ENCODE peak calls at places on chromosomes 16 and 17, in four cellular contexts. K is esophagus squamous epithelium, Q is pancreas, H is RWPE2. S is an unnamed sample.

GRCh38 chr17:79788989-79789942 is 7.6 kb downstream of the CBX8 start:
- DNase-seq in H (no peak), Q (no peak), K (no peak), S (no peak)

GRCh38 chr17:66829386-66829864 is 5.5 kb upstream of the CACNG5 start:
- DNase-seq in K (no peak), Q (peak; percentile 55), H (no peak), S (no peak)

GRCh38 chr16:30844671-30845449 is 49.0 kb downstream of the BCL7C start:
- DNase-seq in Q (peak; percentile 76), K (peak; percentile 27), H (peak; percentile 76), S (peak; percentile 31)

GRCh38 chr17:37062036-37062435 is 113.3 kb downstream of the AATF start:
- DNase-seq in H (no peak), K (no peak), Q (no peak), S (no peak)

GRCh38 chr17:35898283-35899070 is 18.3 kb upstream of the CCL5 start:
- DNase-seq in Q (peak; percentile 57), K (no peak), H (no peak), S (no peak)

GRCh38 chr17:59505610-59506276 is 59.7 kb upstream of the DHX40 start:
- DNase-seq in H (no peak), Q (no peak), K (no peak), S (no peak)

GRCh38 chr17:1786708-1787107 is 24.8 kb downstream of the SERPINF1 start:
- DNase-seq in H (no peak), K (no peak), Q (no peak), S (no peak)

GRCh38 chr16:74709477-74709877 is 8.8 kb upstream of the MLKL start:
- DNase-seq in H (no peak), K (no peak), Q (peak; percentile 69), S (peak; percentile 69)

GRCh38 chr17:63433746-63434591 is 12.1 kb downstream of the CYB561 start:
- DNase-seq in Q (peak; percentile 70), H (no peak), K (no peak), S (no peak)

GRCh38 chr17:21375757-21376584 is at the start of gene KCNJ12:
- DNase-seq in H (no peak), Q (no peak), K (no peak), S (no peak)

GRCh38 chr16:50023626-50024025 is 1.4 kb upstream of the CNEP1R1 start:
- DNase-seq in Q (no peak), K (no peak), H (no peak), S (no peak)

GRCh38 chr16:80100186-80100585 is 440.6 kb upstream of the DYNLRB2 start:
- DNase-seq in Q (no peak), H (no peak), K (no peak), S (no peak)

GRCh38 chr17:57696050-57696449 is 49.0 kb downstream of the CCDC182 start:
- DNase-seq in Q (no peak), K (no peak), H (no peak), S (no peak)

GRCh38 chr16:87274808-87275207 is 42.4 kb downstream of the C16orf95 start:
- DNase-seq in K (no peak), Q (no peak), H (no peak), S (no peak)

GRCh38 chr16:12458591-12459400 is 344.9 kb downstream of the CPPED1 start:
- DNase-seq in H (no peak), K (no peak), Q (no peak), S (no peak)

GRCh38 chr16:53542283-53542682 is 39.3 kb upstream of the AKTIP start:
- DNase-seq in K (no peak), H (no peak), Q (no peak), S (no peak)

GRCh38 chr16:49924078-49924477 is 68.2 kb upstream of the ZNF423 start:
- DNase-seq in H (no peak), K (no peak), Q (no peak), S (no peak)

GRCh38 chr17:65918921-65919546 is 272.9 kb downstream of the CEP112 start:
- DNase-seq in K (no peak), Q (no peak), H (no peak), S (no peak)

GRCh38 chr16:85252461-85252860 is 140.2 kb upstream of the CIBAR2 start:
- DNase-seq in Q (no peak), K (no peak), H (no peak), S (no peak)

GRCh38 chr17:54945671-54946070 is 22.8 kb downstream of the COX11 start:
- DNase-seq in Q (no peak), K (no peak), H (no peak), S (no peak)

GRCh38 chr16:35565626-35566025 is 2106.2 kb downstream of the TP53TG3F start:
- DNase-seq in H (no peak), K (no peak), Q (no peak), S (no peak)

GRCh38 chr16:57632568-57632967 is 4.1 kb downstream of the ADGRG1 start:
- DNase-seq in K (no peak), H (no peak), Q (no peak), S (no peak)

GRCh38 chr16:12896562-12896961 is 4.8 kb upstream of the SHISA9 start:
- DNase-seq in Q (no peak), H (no peak), K (no peak), S (no peak)

GRCh38 chr17:1792495-1793446 is 30.9 kb downstream of the SERPINF1 start:
- DNase-seq in K (no peak), H (no peak), Q (no peak), S (no peak)

GRCh38 chr16:64238576-64238975 is 883.3 kb downstream of the CDH11 start:
- DNase-seq in H (no peak), K (no peak), Q (no peak), S (no peak)

GRCh38 chr16:63998-64913 is 8.2 kb downstream of the RHBDF1 start:
- DNase-seq in K (no peak), H (no peak), Q (no peak), S (no peak)

GRCh38 chr16:53041196-53041977 is 11.3 kb downstream of the CHD9NB start:
- DNase-seq in Q (no peak), K (no peak), H (peak; percentile 82), S (no peak)

GRCh38 chr17:10292057-10292931 is 80.5 kb downstream of the MYH13 start:
- DNase-seq in Q (peak; percentile 3), H (peak; percentile 79), K (no peak), S (no peak)

GRCh38 chr16:19858006-19858653 is 26.5 kb downstream of the GPRC5B start:
- DNase-seq in H (no peak), Q (no peak), K (no peak), S (no peak)

GRCh38 chr17:60141111-60142018 is 8.4 kb upstream of the CA4 start:
- DNase-seq in Q (peak; percentile 81), K (no peak), H (no peak), S (no peak)

GRCh38 chr16:83715217-83715920 is 92.4 kb upstream of the HSBP1 start:
- DNase-seq in Q (no peak), K (no peak), H (no peak), S (no peak)

DNA sequence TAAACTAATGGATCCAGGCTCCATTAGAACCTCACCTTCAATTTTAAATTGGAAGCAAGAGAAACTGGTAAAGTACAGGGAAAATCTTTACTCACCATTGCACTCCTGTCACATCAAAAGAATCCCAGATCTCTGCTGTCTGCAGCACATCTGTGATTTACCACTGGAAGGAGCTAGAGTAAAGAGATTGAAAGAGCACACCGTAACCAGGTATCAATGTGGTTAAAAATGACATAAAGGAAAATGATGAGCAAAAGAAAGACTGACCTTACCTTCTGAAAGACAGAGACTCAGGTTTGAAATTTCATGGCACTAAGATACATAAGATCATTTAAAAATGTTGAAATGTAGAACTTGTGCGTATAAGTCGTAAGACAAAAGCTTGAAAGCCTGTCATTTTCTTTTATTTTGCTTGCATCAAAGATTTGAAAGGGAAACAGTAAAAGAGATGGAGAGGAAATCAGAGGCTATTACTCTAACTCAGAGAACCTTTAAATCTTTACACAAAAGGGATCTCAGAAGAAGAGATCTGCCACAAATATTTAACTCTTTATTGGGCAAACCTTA is 678.2 kb upstream of the GOT2 start:
- DNase-seq in H (no peak), Q (no peak), K (no peak), S (no peak)
- TF ChIP-seq CTCF in H (peak; percentile 80), Q (no peak), K (peak; percentile 43), S (no peak)

GRCh38 chr17:16019347-16019746 is 19.7 kb downstream of the TTC19 start:
- DNase-seq in K (no peak), Q (no peak), H (no peak), S (no peak)

GRCh38 chr17:16013943-16014407 is 14.4 kb downstream of the TTC19 start:
- DNase-seq in Q (no peak), K (no peak), H (no peak), S (no peak)
- TF ChIP-seq CTCF in Q (no peak), K (peak; percentile 64), H (peak; percentile 72), S (no peak)

GRCh38 chr16:90035902-90036301 is 16.6 kb upstream of the DBNDD1 start:
- DNase-seq in K (no peak), Q (no peak), H (no peak), S (no peak)

GRCh38 chr16:90037202-90037765 is 18.0 kb upstream of the DBNDD1 start:
- DNase-seq in Q (no peak), H (no peak), K (no peak), S (no peak)

GRCh38 chr16:90031931-90032663 is 12.8 kb upstream of the DBNDD1 start:
- DNase-seq in Q (no peak), H (no peak), K (no peak), S (no peak)

GRCh38 chr16:90032664-90033346 is 13.5 kb upstream of the DBNDD1 start:
- DNase-seq in H (no peak), K (no peak), Q (no peak), S (no peak)

DNA sequence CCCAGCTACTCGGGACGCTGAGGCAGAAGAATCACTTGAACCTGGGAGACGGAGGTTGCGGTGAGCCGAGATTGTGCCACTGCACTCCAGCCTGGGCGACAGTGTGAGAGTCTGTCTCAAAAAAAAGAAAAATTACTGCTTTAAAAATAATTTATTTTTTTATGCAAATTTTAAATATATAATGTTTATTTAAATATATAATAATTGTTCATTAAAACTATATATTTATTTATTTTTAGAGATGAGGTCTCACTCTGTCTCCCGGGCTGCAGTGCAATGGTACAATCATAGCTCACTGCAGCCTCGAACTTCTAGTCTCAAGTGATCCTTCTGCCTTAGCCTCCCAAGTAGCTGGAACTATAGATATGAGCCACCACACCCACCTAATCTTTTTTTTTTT is 15.2 kb upstream of the DBNDD1 start:
- DNase-seq in H (no peak), Q (no peak), K (no peak), S (no peak)
- TF ChIP-seq CTCF in H (no peak), Q (no peak), K (no peak), S (no peak)

GRCh38 chr16:11099672-11100195 is 155.4 kb downstream of the CLEC16A start:
- DNase-seq in Q (no peak), K (no peak), H (no peak), S (no peak)

GRCh38 chr16:11101283-11101682 is 154.7 kb downstream of the SOCS1 start:
- DNase-seq in Q (no peak), H (no peak), K (no peak), S (no peak)

GRCh38 chr16:11098601-11099377 is 154.4 kb downstream of the CLEC16A start:
- DNase-seq in K (no peak), H (no peak), Q (no peak), S (no peak)

GRCh38 chr16:11101695-11102522 is 154.1 kb downstream of the SOCS1 start:
- DNase-seq in K (no peak), H (no peak), Q (no peak), S (no peak)

DNA sequence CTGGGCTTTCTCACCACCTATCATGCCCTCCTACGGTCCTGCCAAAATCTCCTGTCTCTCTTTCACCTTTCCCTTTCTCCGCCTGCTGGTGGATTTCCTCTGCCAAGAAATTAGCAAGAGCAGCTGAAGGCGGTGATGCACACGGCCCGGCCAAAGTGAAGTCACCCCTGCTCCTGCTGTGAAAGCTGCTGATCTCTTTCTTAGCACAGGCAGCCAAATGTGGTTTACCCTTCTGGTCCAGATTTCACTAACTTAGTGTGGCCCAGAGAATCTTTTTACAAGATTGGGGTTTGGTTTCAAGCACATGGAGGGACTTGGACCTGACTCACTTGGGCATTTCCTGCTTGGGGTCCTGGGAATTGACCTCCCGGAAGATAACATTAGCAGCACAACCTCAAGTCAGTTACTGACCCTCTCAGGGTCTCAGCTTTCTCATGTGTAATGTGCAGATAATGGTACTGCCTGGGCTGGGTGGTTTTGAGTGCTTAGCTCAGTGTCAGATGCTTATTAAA is 155.7 kb downstream of the SOCS1 start:
- DNase-seq in H (no peak), Q (no peak), K (no peak), S (no peak)
- TF ChIP-seq CTCF in H (no peak), Q (no peak), K (peak; percentile 21), S (no peak)

S was measured in activated B cell treated with CpG ODN at 0.5 μM for 24 hours.